ENCODE peak calls at places on chromosomes 4 and X, in nine cellular contexts. K is heart right ventricle; F is left lung; H is small intestine; R is lung; L is CD8-positive, alpha-beta T cell; E is left ventricle myocardium inferior; C is cardiac muscle cell; Y is H9. I is an unnamed sample. For H3K9me3 and H3K27me3, the result is how much of the 10 kb centered on the place peaks cover.

GRCh38 chr4:183370786-183371185 is 48.6 kb upstream of the CLDN24 start:
- DNase-seq in K (no peak), F (no peak), H (no peak), R (no peak), L (no peak), E (no peak), C (no peak), Y (no peak), I (no peak)

GRCh38 chr4:115090483-115091075 is 22.8 kb downstream of the NDST4 start:
- DNase-seq in K (no peak), F (no peak), H (peak), R (no peak), L (no peak), E (no peak), C (peak), Y (no peak), I (no peak)

GRCh38 chrX:115697806-115698205 is 136.8 kb downstream of the PLS3 start:
- DNase-seq in K (no peak), F (no peak), H (no peak), R (no peak), L (no peak), E (no peak), C (no peak), Y (no peak), I (no peak)

GRCh38 chrX:71616672-71617529 is 1.4 kb downstream of the CXCR3 start:
- DNase-seq in K (no peak), F (no peak), H (peak), R (no peak), L (peak), E (no peak), C (no peak), Y (peak), I (no peak)

GRCh38 chr4:124060261-124060918 is 652.1 kb downstream of the ANKRD50 start:
- DNase-seq in K (peak), F (no peak), H (no peak), R (peak), L (no peak), E (peak), C (peak), Y (no peak), I (no peak)

GRCh38 chr4:145183023-145183422 is 2.6 kb upstream of the OTUD4 start:
- DNase-seq in K (no peak), F (no peak), H (no peak), R (no peak), L (no peak), E (no peak), C (peak), Y (no peak), I (no peak)

GRCh38 chr4:83536649-83537352 is 893 bp downstream of the GPAT3 start:
- DNase-seq in K (no peak), F (peak), H (peak), R (no peak), L (no peak), E (no peak), C (no peak), Y (no peak), I (no peak)

GRCh38 chrX:101462892-101463291 is 22.4 kb upstream of the ARMCX4 start:
- DNase-seq in K (no peak), F (no peak), H (peak), R (peak), L (no peak), E (no peak), C (peak), Y (peak), I (no peak)

GRCh38 chrX:482702-483203 is 96.0 kb upstream of the PPP2R3B start:
- DNase-seq in K (no peak), F (no peak), H (no peak), R (no peak), L (no peak), E (no peak), C (no peak), Y (no peak), I (no peak)

GRCh38 chrX:120145295-120145925 is 13.0 kb upstream of the RHOXF2 start:
- DNase-seq in K (no peak), F (no peak), H (peak), R (no peak), L (no peak), E (no peak), C (no peak), Y (no peak), I (no peak)

GRCh38 chr4:105551968-105552746 is at the start of gene ARHGEF38:
- DNase-seq in K (no peak), F (peak), H (peak), R (peak), L (no peak), E (no peak), C (no peak), Y (peak), I (no peak)

GRCh38 chr4:94642561-94642866 is 115.2 kb upstream of the BMPR1B start:
- DNase-seq in K (no peak), F (no peak), H (no peak), R (no peak), L (no peak), E (no peak), C (no peak), Y (no peak), I (no peak)

GRCh38 chrX:52821079-52821760 is 10.1 kb downstream of the XAGE5 start:
- DNase-seq in K (no peak), F (no peak), H (no peak), R (no peak), L (no peak), E (no peak), C (no peak), Y (no peak), I (no peak)

GRCh38 chr4:28686618-28687017 is 1826.0 kb downstream of the STIM2 start:
- DNase-seq in K (peak), F (no peak), H (no peak), R (no peak), L (no peak), E (peak), C (peak), Y (peak), I (no peak)

GRCh38 chrX:14963447-14964236 is 90.4 kb downstream of the MOSPD2 start:
- DNase-seq in K (no peak), F (no peak), H (no peak), R (no peak), L (no peak), E (no peak), C (no peak), Y (no peak), I (no peak)

GRCh38 chrX:45070116-45071007 is 130.3 kb downstream of the DIPK2B start:
- DNase-seq in K (no peak), F (no peak), H (peak), R (no peak), L (no peak), E (no peak), C (peak), Y (no peak), I (no peak)

GRCh38 chr4:189261475-189261874 is 679.2 kb upstream of the FRG1 start:
- DNase-seq in K (no peak), F (no peak), H (no peak), R (no peak), L (no peak), E (no peak), C (no peak), Y (no peak), I (no peak)

GRCh38 chr4:129839687-129840086 is 743.7 kb downstream of the C4orf33 start:
- DNase-seq in K (no peak), F (no peak), H (no peak), R (no peak), L (no peak), E (no peak), C (no peak), Y (no peak), I (no peak)

GRCh38 chr4:97900187-97900586 is 243.1 kb downstream of the STPG2 start:
- DNase-seq in K (no peak), F (no peak), H (no peak), R (no peak), L (no peak), E (no peak), C (no peak), Y (no peak), I (no peak)

GRCh38 chrX:124719060-124719459 is 372.7 kb downstream of the SH2D1A start:
- DNase-seq in K (no peak), F (no peak), H (peak), R (no peak), L (no peak), E (no peak), C (no peak), Y (no peak), I (no peak)

GRCh38 chr4:10085828-10086505 is 30.6 kb downstream of the WDR1 start:
- DNase-seq in K (peak), F (no peak), H (no peak), R (no peak), L (no peak), E (no peak), C (no peak), Y (no peak), I (no peak)

GRCh38 chrX:17377047-17377692 is 2.2 kb downstream of the NHS start:
- DNase-seq in K (peak), F (peak), H (peak), R (no peak), L (no peak), E (peak), C (peak), Y (peak), I (no peak)

GRCh38 chrX:13254076-13254785 is 65.6 kb downstream of the ATXN3L start:
- DNase-seq in K (no peak), F (peak), H (peak), R (no peak), L (no peak), E (no peak), C (no peak), Y (no peak), I (no peak)

GRCh38 chr4:97395980-97396562 is 747.2 kb downstream of the STPG2 start:
- DNase-seq in K (no peak), F (no peak), H (no peak), R (no peak), L (no peak), E (no peak), C (no peak), Y (no peak), I (no peak)

GRCh38 chr4:10115271-10115656 is 1.3 kb downstream of the WDR1 start:
- DNase-seq in K (no peak), F (no peak), H (peak), R (no peak), L (no peak), E (no peak), C (no peak), Y (no peak), I (no peak)

GRCh38 chr4:152896819-152897218 is 39.3 kb upstream of the FHDC1 start:
- DNase-seq in K (no peak), F (no peak), H (no peak), R (no peak), L (no peak), E (no peak), C (no peak), Y (no peak), I (no peak)

GRCh38 chr4:76208005-76208765 is 5.4 kb downstream of the SCARB2 start:
- DNase-seq in K (peak), F (peak), H (peak), R (peak), L (no peak), E (peak), C (no peak), Y (no peak), I (no peak)

GRCh38 chr4:24473309-24473721 is 111.0 kb downstream of the DHX15 start:
- DNase-seq in K (peak), F (no peak), H (no peak), R (no peak), L (no peak), E (peak), C (peak), Y (no peak), I (no peak)

GRCh38 chrX:39905475-39905889 is 192.3 kb downstream of the BCOR start:
- DNase-seq in K (no peak), F (no peak), H (peak), R (no peak), L (no peak), E (no peak), C (peak), Y (no peak), I (no peak)

GRCh38 chr4:180150818-180151217 is 2092.4 kb upstream of the TENM3 start:
- DNase-seq in K (no peak), F (no peak), H (peak), R (no peak), L (no peak), E (no peak), C (no peak), Y (no peak), I (no peak)

GRCh38 chrX:8345473-8345872 is 119.2 kb upstream of the VCX3B start:
- DNase-seq in K (no peak), F (no peak), H (no peak), R (no peak), L (no peak), E (no peak), C (no peak), Y (no peak), I (no peak)

GRCh38 chr4:75547647-75548387 is 8.0 kb upstream of the ODAPH start:
- DNase-seq in K (peak), F (no peak), H (no peak), R (no peak), L (no peak), E (peak), C (peak), Y (no peak), I (no peak)

DNA sequence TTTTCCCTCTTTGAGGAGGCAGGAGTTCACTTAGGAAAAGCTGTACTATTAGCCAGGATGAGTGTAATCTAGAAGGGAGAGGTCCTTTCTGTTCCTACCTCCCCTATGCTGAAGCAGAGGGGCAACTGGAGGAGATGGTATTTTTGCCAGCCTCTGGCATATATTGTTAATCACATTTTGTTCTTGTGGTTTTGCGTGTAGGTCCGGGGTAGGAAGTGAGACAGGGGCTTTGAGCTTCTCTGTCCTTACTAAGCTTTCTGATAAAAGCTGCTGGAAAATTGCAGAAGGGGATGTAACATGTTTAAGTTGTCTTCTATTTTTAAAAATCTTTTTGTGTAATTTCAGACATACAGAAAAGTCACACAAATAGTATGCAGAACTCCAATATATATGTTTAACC is 493.0 kb upstream of the NR3C2 start:
- DNase-seq in K (no peak), F (no peak), H (no peak), R (no peak), L (no peak), E (no peak), C (no peak), Y (no peak), I (no peak)
- H3K9me3 ChIP-seq in K (under half), F (under half), H (under half), R (under half), L (under half), E (under half), C (under half), Y (under half), I (under half)

DNA sequence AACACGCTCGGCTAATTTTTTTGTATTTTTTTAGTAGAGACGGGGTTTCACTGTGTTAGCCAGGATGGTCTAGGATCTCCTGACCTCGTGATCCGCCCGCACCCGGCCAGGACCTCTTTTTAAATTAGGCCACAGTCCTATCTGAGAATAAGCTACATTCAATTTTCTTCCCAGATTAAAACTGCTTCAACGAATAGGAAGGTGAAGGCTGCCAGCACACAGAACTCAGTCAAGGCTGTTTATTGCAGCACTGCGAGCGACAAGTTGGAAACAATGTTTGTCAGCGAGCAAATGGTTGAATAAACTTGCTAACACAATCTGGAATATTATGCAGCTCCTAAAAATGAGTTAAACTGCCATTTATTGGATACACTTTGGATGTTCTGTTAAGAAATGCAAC is 1.9 kb downstream of the GRPEL1 start:
- DNase-seq in K (no peak), F (no peak), H (no peak), R (no peak), L (no peak), E (no peak), C (no peak), Y (no peak), I (no peak)
- H3K27ac ChIP-seq in K (no peak), F (peak), H (no peak), R (no peak), L (no peak), E (no peak), C (no peak), Y (no peak), I (no peak)

GRCh38 chrX:83501540-83501939 is 6.5 kb upstream of the POU3F4 start:
- DNase-seq in K (no peak), F (no peak), H (no peak), R (no peak), L (no peak), E (no peak), C (no peak), Y (peak), I (no peak)

GRCh38 chrX:83495882-83496281 is 12.2 kb upstream of the POU3F4 start:
- DNase-seq in K (no peak), F (no peak), H (no peak), R (no peak), L (no peak), E (no peak), C (no peak), Y (no peak), I (no peak)

GRCh38 chrX:83501003-83501402 is 7.1 kb upstream of the POU3F4 start:
- DNase-seq in K (no peak), F (no peak), H (no peak), R (no peak), L (no peak), E (no peak), C (no peak), Y (peak), I (no peak)
- H3K27me3 ChIP-seq in K (under half), F (under half), H (under half), R (under half), L (under half), E (under half), C (half or more), Y (under half), I (under half)

GRCh38 chrX:140509468-140510305 is 4.8 kb upstream of the SOX3 start:
- DNase-seq in K (no peak), F (no peak), H (no peak), R (no peak), L (no peak), E (no peak), C (no peak), Y (peak), I (no peak)

GRCh38 chrX:140508958-140509357 is 4.1 kb upstream of the SOX3 start:
- DNase-seq in K (no peak), F (no peak), H (no peak), R (no peak), L (no peak), E (no peak), C (no peak), Y (peak), I (no peak)

GRCh38 chrX:140505421-140506337 is 810 bp upstream of the SOX3 start:
- DNase-seq in K (no peak), F (no peak), H (no peak), R (no peak), L (no peak), E (no peak), C (no peak), Y (peak), I (no peak)

GRCh38 chrX:140507982-140508305 is 3.1 kb upstream of the SOX3 start:
- DNase-seq in K (no peak), F (no peak), H (no peak), R (peak), L (no peak), E (no peak), C (peak), Y (peak), I (no peak)

GRCh38 chrX:140507223-140507981 is 2.5 kb upstream of the SOX3 start:
- DNase-seq in K (no peak), F (no peak), H (no peak), R (no peak), L (no peak), E (no peak), C (no peak), Y (peak), I (no peak)
- H3K9me3 ChIP-seq in K (under half), F (under half), H (under half), R (under half), L (under half), E (under half), C (under half), Y (under half), I (under half)

DNA sequence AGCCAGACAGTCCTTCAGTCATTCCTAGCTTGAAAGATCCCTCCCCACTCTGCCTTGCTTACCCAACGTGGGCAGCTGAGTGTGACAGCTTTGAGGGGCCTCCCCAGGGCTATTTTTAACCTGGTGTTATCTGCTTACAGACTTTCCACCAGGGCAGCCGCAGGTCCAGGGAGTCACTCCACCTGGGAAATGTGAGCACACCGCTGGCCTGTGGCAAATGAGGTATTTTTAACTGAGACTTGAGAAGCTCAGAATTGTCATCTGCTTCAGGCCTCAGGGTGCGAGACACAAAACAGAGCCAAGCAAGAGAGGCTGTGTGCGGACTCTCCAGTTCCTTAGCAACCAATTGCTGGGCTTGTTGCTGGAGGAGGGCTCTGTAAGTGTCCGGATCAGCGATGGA is 13.0 kb downstream of the CORIN start:
- DNase-seq in K (peak), F (no peak), H (no peak), R (no peak), L (no peak), E (peak), C (peak), Y (no peak), I (no peak)
- H3K27ac ChIP-seq in K (peak), F (no peak), H (no peak), R (peak), L (no peak), E (peak), C (peak), Y (no peak), I (no peak)

GRCh38 chrX:139544591-139544990 is 14.1 kb downstream of the F9 start:
- DNase-seq in K (no peak), F (no peak), H (no peak), R (no peak), L (no peak), E (no peak), C (no peak), Y (no peak), I (no peak)
- H3K27me3 ChIP-seq in K (under half), F (under half), H (under half), R (under half), L (under half), E (under half), C (under half), Y (under half), I (under half)

DNA sequence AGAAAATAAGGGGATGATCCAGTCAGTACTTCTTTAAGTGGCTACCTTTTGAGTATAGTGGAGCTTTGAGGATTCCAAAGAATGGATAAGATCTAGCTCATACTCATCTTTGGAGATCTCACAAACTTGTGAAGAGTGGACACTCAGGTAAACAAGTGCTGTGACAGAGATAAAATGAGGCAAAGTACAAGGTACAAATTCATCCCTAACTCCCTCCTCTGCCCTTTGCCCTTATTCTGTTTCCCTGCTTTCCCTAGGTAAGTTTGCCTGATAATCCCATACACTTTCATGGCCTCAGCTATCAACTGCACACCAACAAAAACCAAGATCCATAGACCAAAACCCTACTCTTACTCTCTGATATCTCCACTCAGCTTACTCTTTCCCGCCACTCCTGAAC is 16.4 kb upstream of the CPEB2 start:
- DNase-seq in K (no peak), F (no peak), H (peak), R (no peak), L (no peak), E (no peak), C (no peak), Y (no peak), I (no peak)
- H3K9me3 ChIP-seq in K (under half), F (under half), H (under half), R (under half), L (under half), E (under half), C (under half), Y (under half), I (under half)